ENCODE peak calls at places on chromosomes 3 and 15, in ten cellular contexts. G is suprapubic skin; B is activated B cell treated with CpG ODN at 0.5 μM for 24 hours; Z is CD8-positive, alpha-beta memory T cell; U is Caco-2; O is NCI-H1092 treated with DMSO at 0.1 percent for 48 hours; V is ACHN; E is kidney glomerular epithelial cell; N is hepatocyte; P is stromal cell of bone marrow. S is an unnamed sample.

GRCh38 chr3:127786358-127787070 is 35.8 kb downstream of the MGLL start:
- DNase-seq in G (peak), B (no peak), Z (no peak), U (no peak), O (peak), V (no peak), E (no peak), N (peak), P (no peak), S (peak)

GRCh38 chr3:154775821-154776548 is 304.1 kb upstream of the MME start:
- DNase-seq in G (no peak), B (no peak), Z (no peak), U (no peak), O (no peak), V (no peak), E (no peak), N (no peak), P (no peak), S (no peak)

GRCh38 chr15:71189723-71190122 is 74.5 kb downstream of the THSD4 start:
- DNase-seq in G (no peak), B (no peak), Z (no peak), U (no peak), O (no peak), V (no peak), E (no peak), N (no peak), P (no peak), S (no peak)

GRCh38 chr15:66766282-66767228 is 64.5 kb downstream of the SMAD6 start:
- DNase-seq in G (no peak), B (no peak), Z (no peak), U (no peak), O (no peak), V (peak), E (peak), N (peak), P (peak), S (no peak)

GRCh38 chr3:25297667-25298585 is 130.1 kb upstream of the RARB start:
- DNase-seq in G (no peak), B (no peak), Z (no peak), U (no peak), O (no peak), V (no peak), E (no peak), N (no peak), P (peak), S (no peak)

GRCh38 chr3:64398431-64398830 is 173.2 kb upstream of the PRICKLE2 start:
- DNase-seq in G (no peak), B (no peak), Z (no peak), U (no peak), O (no peak), V (no peak), E (no peak), N (no peak), P (peak), S (no peak)

GRCh38 chr3:42148982-42149432 is 57.9 kb downstream of the TRAK1 start:
- DNase-seq in G (peak), B (no peak), Z (no peak), U (peak), O (no peak), V (peak), E (peak), N (peak), P (peak), S (no peak)

GRCh38 chr15:47743886-47744285 is 26.6 kb downstream of the SEMA6D start:
- DNase-seq in G (no peak), B (no peak), Z (no peak), U (peak), O (no peak), V (no peak), E (no peak), N (no peak), P (no peak), S (no peak)

GRCh38 chr3:73215286-73215685 is 153.8 kb downstream of the EBLN2 start:
- DNase-seq in G (no peak), B (no peak), Z (no peak), U (no peak), O (no peak), V (no peak), E (no peak), N (no peak), P (peak), S (no peak)

GRCh38 chr3:7750296-7750695 is 751.3 kb upstream of the LMCD1 start:
- DNase-seq in G (no peak), B (no peak), Z (no peak), U (no peak), O (no peak), V (no peak), E (no peak), N (no peak), P (no peak), S (no peak)

GRCh38 chr3:58004972-58005371 is 3.2 kb upstream of the FLNB start:
- DNase-seq in G (no peak), B (no peak), Z (no peak), U (no peak), O (no peak), V (peak), E (peak), N (no peak), P (no peak), S (no peak)

GRCh38 chr15:66820474-66821258 is 118.6 kb downstream of the SMAD6 start:
- DNase-seq in G (peak), B (no peak), Z (no peak), U (no peak), O (no peak), V (no peak), E (no peak), N (no peak), P (no peak), S (no peak)

GRCh38 chr3:87276484-87276883 is at the start of gene POU1F1:
- DNase-seq in G (no peak), B (no peak), Z (no peak), U (no peak), O (no peak), V (no peak), E (no peak), N (no peak), P (no peak), S (no peak)

GRCh38 chr3:16884748-16885587 is at the start of gene PLCL2:
- DNase-seq in G (peak), B (no peak), Z (peak), U (peak), O (peak), V (peak), E (no peak), N (peak), P (no peak), S (peak)

GRCh38 chr3:44648564-44649229 is at the start of gene ZNF35:
- DNase-seq in G (peak), B (peak), Z (peak), U (peak), O (peak), V (peak), E (peak), N (peak), P (peak), S (peak)

GRCh38 chr15:99450896-99451358 is 114.9 kb upstream of the MEF2A start:
- DNase-seq in G (peak), B (peak), Z (peak), U (no peak), O (no peak), V (no peak), E (peak), N (peak), P (no peak), S (peak)

GRCh38 chr15:44727462-44728231 is 8.7 kb upstream of the TRIM69 start:
- DNase-seq in G (no peak), B (no peak), Z (no peak), U (no peak), O (no peak), V (no peak), E (no peak), N (no peak), P (no peak), S (peak)

GRCh38 chr15:53512029-53512428 is 247.4 kb downstream of the WDR72 start:
- DNase-seq in G (no peak), B (no peak), Z (no peak), U (no peak), O (no peak), V (no peak), E (no peak), N (no peak), P (no peak), S (no peak)

GRCh38 chr3:65811917-65812316 is 226.8 kb downstream of the MAGI1 start:
- DNase-seq in G (no peak), B (no peak), Z (no peak), U (no peak), O (no peak), V (no peak), E (no peak), N (no peak), P (no peak), S (no peak)